ENCODE peak calls at places on chromosomes 12 and 14, in five cellular contexts. S, P, L, T and N are unnamed samples.
A peak's percentile ranks its signal among the peaks of the same experiment; 100 is the strongest.

GRCh38 chr12:93571360-93571853 is 1.1 kb upstream of the SOCS2 start:
- DNase-seq in S (peak; percentile 76), P (no peak), L (peak; percentile 75), T (peak; percentile 11), N (peak; percentile 80)

GRCh38 chr12:85004199-85004598 is 31.9 kb downstream of the TSPAN19 start:
- DNase-seq in S (no peak), P (no peak), L (no peak), T (no peak), N (no peak)

GRCh38 chr14:90815817-90816662 is at the start of gene TTC7B:
- DNase-seq in S (peak; percentile 17), P (no peak), L (peak; percentile 47), T (peak; percentile 28), N (peak; percentile 27)

GRCh38 chr12:121005346-121005815 is 10.9 kb downstream of the C12orf43 start:
- DNase-seq in S (peak; percentile 76), P (no peak), L (peak; percentile 55), T (peak; percentile 15), N (no peak)

GRCh38 chr12:132214161-132214476 is 69.9 kb downstream of the NOC4L start:
- DNase-seq in S (no peak), P (no peak), L (no peak), T (no peak), N (no peak)

GRCh38 chr12:26195641-26196423 is 459 bp downstream of the SSPN start:
- DNase-seq in S (peak; percentile 21), P (no peak), L (peak; percentile 16), T (no peak), N (peak; percentile 9)

GRCh38 chr14:78697341-78697740 is 527.2 kb downstream of the NRXN3 start:
- DNase-seq in S (no peak), P (no peak), L (no peak), T (peak; percentile 67), N (no peak)

GRCh38 chr14:23129759-23130316 is 10.8 kb upstream of the CEBPE start:
- DNase-seq in S (no peak), P (no peak), L (no peak), T (no peak), N (no peak)

GRCh38 chr14:92613008-92613658 is 99.6 kb downstream of the RIN3 start:
- DNase-seq in S (peak; percentile 87), P (no peak), L (peak; percentile 84), T (peak; percentile 14), N (no peak)

GRCh38 chr14:75279153-75279738 is 618 bp downstream of the FOS start:
- DNase-seq in S (peak; percentile 79), P (no peak), L (peak; percentile 63), T (no peak), N (no peak)

GRCh38 chr12:90233168-90234100 is 524.8 kb upstream of the ATP2B1 start:
- DNase-seq in S (no peak), P (no peak), L (no peak), T (no peak), N (no peak)

GRCh38 chr12:3791475-3791874 is 38.6 kb upstream of the CRACR2A start:
- DNase-seq in S (no peak), P (no peak), L (no peak), T (no peak), N (no peak)

GRCh38 chr12:112005419-112006395 is 7.3 kb downstream of the TMEM116 start:
- DNase-seq in S (no peak), P (no peak), L (no peak), T (no peak), N (no peak)

GRCh38 chr12:117068492-117068891 is 30.7 kb downstream of the TESC start:
- DNase-seq in S (no peak), P (no peak), L (no peak), T (no peak), N (no peak)

GRCh38 chr14:54769955-54770863 is 132.4 kb downstream of the GCH1 start:
- DNase-seq in S (no peak), P (no peak), L (no peak), T (no peak), N (no peak)

GRCh38 chr12:52741378-52742195 is 35.6 kb downstream of the KRT76 start:
- DNase-seq in S (peak; percentile 84), P (no peak), L (peak; percentile 75), T (no peak), N (no peak)

GRCh38 chr12:116392061-116392460 is 114.6 kb upstream of the MED13L start:
- DNase-seq in S (no peak), P (no peak), L (no peak), T (no peak), N (no peak)

GRCh38 chr14:75911883-75912282 is 69.9 kb downstream of the TGFB3 start:
- DNase-seq in S (no peak), P (no peak), L (no peak), T (no peak), N (no peak)

GRCh38 chr12:85588221-85588620 is 248.0 kb downstream of the RASSF9 start:
- DNase-seq in S (no peak), P (no peak), L (no peak), T (no peak), N (no peak)

GRCh38 chr14:53510281-53510912 is 357.3 kb upstream of the DDHD1 start:
- DNase-seq in S (no peak), P (no peak), L (no peak), T (no peak), N (no peak)

GRCh38 chr12:53726342-53726741 is 910 bp downstream of the CALCOCO1 start:
- DNase-seq in S (no peak), P (no peak), L (no peak), T (no peak), N (no peak)

GRCh38 chr12:91432079-91432478 is 249.5 kb upstream of the DCN start:
- DNase-seq in S (no peak), P (no peak), L (no peak), T (no peak), N (no peak)

GRCh38 chr14:34359423-34360120 is 102.5 kb downstream of the SPTSSA start:
- DNase-seq in S (no peak), P (no peak), L (no peak), T (no peak), N (no peak)

GRCh38 chr12:53065975-53066593 is 13.1 kb downstream of the SPRYD3 start:
- DNase-seq in S (peak; percentile 78), P (no peak), L (peak; percentile 78), T (peak; percentile 49), N (no peak)

GRCh38 chr12:123097521-123098084 is 53.3 kb downstream of the PITPNM2 start:
- DNase-seq in S (no peak), P (no peak), L (no peak), T (no peak), N (no peak)

GRCh38 chr12:32681272-32681671 is 2.2 kb downstream of the DNM1L start:
- DNase-seq in S (no peak), P (no peak), L (no peak), T (no peak), N (no peak)

GRCh38 chr12:96239711-96240234 is 45.6 kb downstream of the ELK3 start:
- DNase-seq in S (no peak), P (no peak), L (no peak), T (no peak), N (no peak)

GRCh38 chr12:120368789-120369475 is at the start of gene MSI1:
- DNase-seq in S (no peak), P (no peak), L (no peak), T (no peak), N (no peak)

GRCh38 chr14:52299692-52300278 is 14.3 kb upstream of the PTGER2 start:
- DNase-seq in S (no peak), P (no peak), L (no peak), T (peak; percentile 48), N (no peak)

GRCh38 chr14:82410064-82410463 is 876.4 kb upstream of the SEL1L start:
- DNase-seq in S (no peak), P (no peak), L (no peak), T (no peak), N (no peak)

GRCh38 chr12:111224196-111225066 is 144.5 kb downstream of the PHETA1 start:
- DNase-seq in S (no peak), P (no peak), L (no peak), T (no peak), N (no peak)